ENCODE peak calls at places on chromosome 20, in six cellular contexts. G is amniotic epithelial cell; L is NCI-H510A; S is SW480; U is anterior cingulate cortex; J is stimulated activated naive B cell treated with anti-CD40 and anti-IgM and Interleukin-4, amounts not matched to agents 10 μg/mL and 1 μg/mL and 100 μg/mL, for 72 hours. Y is an unnamed sample.

GRCh38 chr20:63253438-63254236 is 626 bp downstream of the NKAIN4 start:
- DNase-seq in G (no peak), S (no peak), L (no peak), J (no peak), U (peak), Y (peak)

GRCh38 chr20:51695574-51696303 is 72.5 kb downstream of the ATP9A start:
- DNase-seq in S (peak), G (peak), J (no peak), U (no peak), L (no peak), Y (peak)

GRCh38 chr20:18224968-18225568 is 63.3 kb upstream of the ZNF133 start:
- DNase-seq in G (peak), S (peak), L (no peak), J (no peak), U (no peak), Y (no peak)

GRCh38 chr20:39849664-39850063 is 839.4 kb downstream of the MAFB start:
- DNase-seq in S (no peak), U (peak), L (no peak), G (peak), J (no peak), Y (no peak)

GRCh38 chr20:63628246-63628975 is 1.5 kb upstream of the GMEB2 start:
- DNase-seq in J (peak), U (no peak), S (peak), G (peak), L (peak), Y (peak)

GRCh38 chr20:46893051-46893450 is 1.6 kb upstream of the EYA2 start:
- DNase-seq in L (no peak), S (no peak), J (no peak), G (no peak), U (no peak), Y (no peak)

GRCh38 chr20:56400001-56400640 is 7.7 kb downstream of the CSTF1 start:
- DNase-seq in U (no peak), L (peak), S (peak), J (peak), G (peak), Y (peak)

GRCh38 chr20:47934761-47935160 is 149.5 kb upstream of the SULF2 start:
- DNase-seq in U (no peak), J (no peak), G (no peak), S (no peak), L (no peak), Y (no peak)

GRCh38 chr20:60250251-60250650 is 292.0 kb downstream of the CDH26 start:
- DNase-seq in U (no peak), G (no peak), S (no peak), L (no peak), J (no peak), Y (no peak)

GRCh38 chr20:32970115-32970972 is 33.9 kb downstream of the SUN5 start:
- DNase-seq in U (no peak), L (no peak), S (no peak), J (no peak), G (no peak), Y (peak)

GRCh38 chr20:35302421-35303335 is 10.5 kb upstream of the FAM83C start:
- DNase-seq in U (no peak), S (no peak), G (no peak), L (no peak), J (no peak), Y (no peak)

GRCh38 chr20:52033313-52033712 is 158.3 kb downstream of the ZFP64 start:
- DNase-seq in J (no peak), U (no peak), L (no peak), S (no peak), G (no peak), Y (no peak)

GRCh38 chr20:44224651-44225050 is 14.1 kb upstream of the OSER1 start:
- DNase-seq in S (no peak), L (no peak), G (no peak), U (no peak), J (no peak), Y (no peak)

GRCh38 chr20:31713312-31714049 is 9.2 kb downstream of the BCL2L1 start:
- DNase-seq in L (no peak), J (no peak), G (peak), S (peak), U (no peak), Y (no peak)

GRCh38 chr20:6053776-6054688 is at the start of gene LRRN4:
- DNase-seq in L (peak), G (peak), J (no peak), U (no peak), S (peak), Y (no peak)

GRCh38 chr20:43568706-43569105 is 9.9 kb downstream of the SGK2 start:
- DNase-seq in J (no peak), S (no peak), U (no peak), L (no peak), G (no peak), Y (no peak)

GRCh38 chr20:61839912-61840441 is 225.7 kb downstream of the TAF4 start:
- DNase-seq in G (no peak), U (no peak), J (no peak), S (no peak), L (no peak), Y (no peak)

GRCh38 chr20:8414611-8415274 is 282.7 kb downstream of the PLCB1 start:
- DNase-seq in L (no peak), U (no peak), S (peak), J (no peak), G (peak), Y (no peak)

GRCh38 chr20:62740286-62741141 is 31.9 kb downstream of the NTSR1 start:
- DNase-seq in J (peak), S (peak), G (peak), L (no peak), U (no peak), Y (no peak)

GRCh38 chr20:15199698-15200097 is 862.3 kb upstream of the FLRT3 start:
- DNase-seq in J (no peak), S (no peak), U (no peak), L (no peak), G (no peak), Y (no peak)

GRCh38 chr20:57265649-57266250 is 691 bp downstream of the BMP7 start:
- DNase-seq in U (no peak), L (no peak), S (peak), G (no peak), J (no peak), Y (peak)

GRCh38 chr20:15297059-15297875 is 959.9 kb upstream of the FLRT3 start:
- DNase-seq in J (no peak), S (no peak), U (no peak), L (peak), G (no peak), Y (no peak)

GRCh38 chr20:20318318-20319161 is 49.4 kb upstream of the INSM1 start:
- DNase-seq in L (peak), S (no peak), J (no peak), G (no peak), U (no peak), Y (no peak)

GRCh38 chr20:38109025-38109541 is 56.0 kb downstream of the TGM2 start:
- DNase-seq in G (peak), L (no peak), S (no peak), U (no peak), J (no peak), Y (no peak)

GRCh38 chr20:2237059-2237458 is 58.7 kb upstream of the TGM3 start:
- DNase-seq in U (peak), L (no peak), J (no peak), S (peak), G (peak), Y (no peak)

GRCh38 chr20:18851556-18852098 is 38.0 kb downstream of the SCP2D1 start:
- DNase-seq in L (no peak), U (no peak), G (no peak), J (no peak), S (no peak), Y (no peak)

GRCh38 chr20:34797012-34797720 is 28.3 kb downstream of the NCOA6 start:
- DNase-seq in J (no peak), L (no peak), U (no peak), G (no peak), S (no peak), Y (no peak)

GRCh38 chr20:19978511-19979210 is 38.5 kb upstream of the NAA20 start:
- DNase-seq in U (no peak), G (no peak), S (no peak), J (no peak), L (no peak), Y (no peak)

GRCh38 chr20:62827323-62828050 is 10.6 kb downstream of the COL9A3 start:
- DNase-seq in L (no peak), U (no peak), J (no peak), G (no peak), S (no peak), Y (no peak)

GRCh38 chr20:43003318-43003928 is 186.3 kb downstream of the PTPRT start:
- DNase-seq in L (no peak), J (no peak), G (no peak), U (no peak), S (no peak), Y (no peak)

GRCh38 chr20:45336530-45337366 is 11.5 kb downstream of the SDC4 start:
- DNase-seq in J (no peak), S (peak), G (peak), L (no peak), U (peak), Y (no peak)

GRCh38 chr20:45117581-45117980 is 2.6 kb upstream of the WFDC5 start:
- DNase-seq in U (no peak), G (no peak), S (peak), J (no peak), L (no peak), Y (no peak)

GRCh38 chr20:59035381-59035780 is 3.2 kb upstream of the ATP5F1E start:
- DNase-seq in L (no peak), S (no peak), U (no peak), G (no peak), J (no peak), Y (no peak)

GRCh38 chr20:22581437-22582385 is 2.7 kb downstream of the FOXA2 start:
- DNase-seq in G (no peak), U (no peak), J (no peak), L (no peak), S (no peak), Y (no peak)

GRCh38 chr20:32562495-32562911 is 22.6 kb downstream of the NOL4L start:
- DNase-seq in G (peak), L (no peak), U (no peak), S (no peak), J (no peak), Y (no peak)

GRCh38 chr20:59299961-59300340 is 460 bp upstream of the EDN3 start:
- DNase-seq in U (no peak), L (no peak), J (no peak), S (peak), G (no peak), Y (no peak)

GRCh38 chr20:17902531-17903083 is 66.0 kb downstream of the SNX5 start:
- DNase-seq in J (no peak), G (no peak), S (no peak), L (no peak), U (no peak), Y (no peak)

GRCh38 chr20:17538517-17539170 is 7.5 kb upstream of the BFSP1 start:
- DNase-seq in L (no peak), G (no peak), S (peak), J (peak), U (no peak), Y (no peak)

GRCh38 chr20:35240914-35241293 is 14.4 kb downstream of the MMP24 start:
- DNase-seq in U (no peak), S (no peak), G (no peak), L (no peak), J (no peak), Y (no peak)